ENCODE peak calls at places on chromosomes 13 and 19, in five cellular contexts. One of them, this sample, is unnamed. For H3K4me1, the result is how much of the 10 kb centered on the place peaks cover.

GRCh38 chr13:41463823-41464602 is 6.7 kb downstream of the RGCC start:
- DNase-seq in cardiac muscle cell: no peak
- DNase-seq in right cardiac atrium: no peak
- DNase-seq in colonic mucosa: no peak
- DNase-seq in effector memory CD4-positive, alpha-beta T cell: no peak
- DNase-seq in this sample: peak

GRCh38 chr19:11373885-11374448 is 499 bp upstream of the SWSAP1 start:
- DNase-seq in cardiac muscle cell: no peak
- DNase-seq in right cardiac atrium: no peak
- DNase-seq in colonic mucosa: no peak
- DNase-seq in effector memory CD4-positive, alpha-beta T cell: no peak
- DNase-seq in this sample: no peak

GRCh38 chr13:47484564-47484963 is 516.5 kb downstream of the SUCLA2 start:
- DNase-seq in cardiac muscle cell: no peak
- DNase-seq in right cardiac atrium: no peak
- DNase-seq in colonic mucosa: no peak
- DNase-seq in effector memory CD4-positive, alpha-beta T cell: no peak
- DNase-seq in this sample: no peak

GRCh38 chr19:35105047-35105410 is 10.6 kb upstream of the FXYD3 start:
- DNase-seq in cardiac muscle cell: no peak
- DNase-seq in right cardiac atrium: no peak
- DNase-seq in colonic mucosa: no peak
- DNase-seq in effector memory CD4-positive, alpha-beta T cell: no peak
- DNase-seq in this sample: no peak

GRCh38 chr13:98664047-98664446 is 87.1 kb upstream of the STK24 start:
- DNase-seq in cardiac muscle cell: no peak
- DNase-seq in right cardiac atrium: no peak
- DNase-seq in colonic mucosa: no peak
- DNase-seq in effector memory CD4-positive, alpha-beta T cell: no peak
- DNase-seq in this sample: no peak

GRCh38 chr19:30856376-30856775 is 484.2 kb downstream of the ZNF536 start:
- DNase-seq in cardiac muscle cell: no peak
- DNase-seq in right cardiac atrium: no peak
- DNase-seq in colonic mucosa: no peak
- DNase-seq in effector memory CD4-positive, alpha-beta T cell: no peak
- DNase-seq in this sample: no peak

GRCh38 chr13:30898721-30899188 is 7.3 kb upstream of the MEDAG start:
- DNase-seq in cardiac muscle cell: no peak
- DNase-seq in right cardiac atrium: no peak
- DNase-seq in colonic mucosa: no peak
- DNase-seq in effector memory CD4-positive, alpha-beta T cell: no peak
- DNase-seq in this sample: no peak

GRCh38 chr13:45396548-45397095 is 21.6 kb downstream of the SLC25A30 start:
- DNase-seq in cardiac muscle cell: no peak
- DNase-seq in right cardiac atrium: no peak
- DNase-seq in colonic mucosa: no peak
- DNase-seq in effector memory CD4-positive, alpha-beta T cell: no peak
- DNase-seq in this sample: no peak

GRCh38 chr13:48232420-48233096 is 448 bp upstream of the ITM2B start:
- DNase-seq in cardiac muscle cell: no peak
- DNase-seq in right cardiac atrium: no peak
- DNase-seq in colonic mucosa: peak
- DNase-seq in effector memory CD4-positive, alpha-beta T cell: no peak
- DNase-seq in this sample: no peak

GRCh38 chr13:36420437-36420891 is 11.8 kb upstream of the CCNA1 start:
- DNase-seq in cardiac muscle cell: peak
- DNase-seq in right cardiac atrium: peak
- DNase-seq in colonic mucosa: peak
- DNase-seq in effector memory CD4-positive, alpha-beta T cell: no peak
- DNase-seq in this sample: peak

GRCh38 chr13:40508112-40508511 is 158.3 kb downstream of the FOXO1 start:
- DNase-seq in cardiac muscle cell: no peak
- DNase-seq in right cardiac atrium: no peak
- DNase-seq in colonic mucosa: no peak
- DNase-seq in effector memory CD4-positive, alpha-beta T cell: no peak
- DNase-seq in this sample: no peak

GRCh38 chr19:28920269-28921066 is 292.5 kb downstream of the UQCRFS1 start:
- DNase-seq in cardiac muscle cell: no peak
- DNase-seq in right cardiac atrium: no peak
- DNase-seq in colonic mucosa: no peak
- DNase-seq in effector memory CD4-positive, alpha-beta T cell: no peak
- DNase-seq in this sample: no peak

GRCh38 chr19:518292-519231 is 11.3 kb downstream of the TPGS1 start:
- DNase-seq in cardiac muscle cell: peak
- DNase-seq in right cardiac atrium: peak
- DNase-seq in colonic mucosa: no peak
- DNase-seq in effector memory CD4-positive, alpha-beta T cell: no peak
- DNase-seq in this sample: peak

GRCh38 chr19:14550201-14550754 is 20.9 kb downstream of the TECR start:
- DNase-seq in cardiac muscle cell: no peak
- DNase-seq in right cardiac atrium: no peak
- DNase-seq in colonic mucosa: peak
- DNase-seq in effector memory CD4-positive, alpha-beta T cell: no peak
- DNase-seq in this sample: no peak

GRCh38 chr19:36417752-36418286 is 625 bp downstream of the ZFP82 start:
- DNase-seq in cardiac muscle cell: no peak
- DNase-seq in right cardiac atrium: no peak
- DNase-seq in colonic mucosa: peak
- DNase-seq in effector memory CD4-positive, alpha-beta T cell: no peak
- DNase-seq in this sample: peak

GRCh38 chr13:51916419-51916818 is 54.6 kb downstream of the CCDC70 start:
- DNase-seq in cardiac muscle cell: no peak
- DNase-seq in right cardiac atrium: no peak
- DNase-seq in colonic mucosa: no peak
- DNase-seq in effector memory CD4-positive, alpha-beta T cell: no peak
- DNase-seq in this sample: no peak

GRCh38 chr13:27403727-27404385 is 20.6 kb upstream of the GTF3A start:
- DNase-seq in cardiac muscle cell: no peak
- DNase-seq in right cardiac atrium: no peak
- DNase-seq in colonic mucosa: peak
- DNase-seq in effector memory CD4-positive, alpha-beta T cell: no peak
- DNase-seq in this sample: no peak

GRCh38 chr13:75443356-75443958 is 38.5 kb downstream of the TBC1D4 start:
- DNase-seq in cardiac muscle cell: no peak
- DNase-seq in right cardiac atrium: no peak
- DNase-seq in colonic mucosa: peak
- DNase-seq in effector memory CD4-positive, alpha-beta T cell: no peak
- DNase-seq in this sample: no peak

GRCh38 chr13:63774133-63774532 is 2358.5 kb upstream of the PCDH20 start:
- DNase-seq in cardiac muscle cell: no peak
- DNase-seq in right cardiac atrium: no peak
- DNase-seq in colonic mucosa: no peak
- DNase-seq in effector memory CD4-positive, alpha-beta T cell: no peak
- DNase-seq in this sample: no peak

GRCh38 chr13:23627419-23627818 is 57.2 kb downstream of the TNFRSF19 start:
- DNase-seq in cardiac muscle cell: no peak
- DNase-seq in right cardiac atrium: no peak
- DNase-seq in colonic mucosa: no peak
- DNase-seq in effector memory CD4-positive, alpha-beta T cell: no peak
- DNase-seq in this sample: no peak

GRCh38 chr13:23630349-23631093 is 60.3 kb downstream of the TNFRSF19 start:
- DNase-seq in cardiac muscle cell: no peak
- DNase-seq in right cardiac atrium: no peak
- DNase-seq in colonic mucosa: no peak
- DNase-seq in effector memory CD4-positive, alpha-beta T cell: no peak
- DNase-seq in this sample: no peak

GRCh38 chr13:23628250-23628649 is 58.0 kb downstream of the TNFRSF19 start:
- DNase-seq in cardiac muscle cell: no peak
- DNase-seq in right cardiac atrium: no peak
- DNase-seq in colonic mucosa: no peak
- DNase-seq in effector memory CD4-positive, alpha-beta T cell: no peak
- DNase-seq in this sample: no peak

GRCh38 chr13:23629566-23630272 is 59.5 kb downstream of the TNFRSF19 start:
- DNase-seq in cardiac muscle cell: no peak
- DNase-seq in right cardiac atrium: no peak
- DNase-seq in colonic mucosa: no peak
- DNase-seq in effector memory CD4-positive, alpha-beta T cell: no peak
- DNase-seq in this sample: peak

GRCh38 chr13:23628765-23629565 is 58.8 kb downstream of the TNFRSF19 start:
- DNase-seq in cardiac muscle cell: no peak
- DNase-seq in right cardiac atrium: no peak
- DNase-seq in colonic mucosa: no peak
- DNase-seq in effector memory CD4-positive, alpha-beta T cell: no peak
- DNase-seq in this sample: no peak
- H3K27ac ChIP-seq in cardiac muscle cell: peak
- H3K27ac ChIP-seq in right cardiac atrium: peak
- H3K27ac ChIP-seq in colonic mucosa: no peak
- H3K27ac ChIP-seq in effector memory CD4-positive, alpha-beta T cell: no peak
- H3K27ac ChIP-seq in this sample: no peak

GRCh38 chr19:38697641-38698071 is 46.6 kb downstream of the CAPN12 start:
- DNase-seq in cardiac muscle cell: no peak
- DNase-seq in right cardiac atrium: no peak
- DNase-seq in colonic mucosa: no peak
- DNase-seq in effector memory CD4-positive, alpha-beta T cell: no peak
- DNase-seq in this sample: no peak

GRCh38 chr19:38696733-38697055 is 47.6 kb downstream of the CAPN12 start:
- DNase-seq in cardiac muscle cell: no peak
- DNase-seq in right cardiac atrium: no peak
- DNase-seq in colonic mucosa: no peak
- DNase-seq in effector memory CD4-positive, alpha-beta T cell: no peak
- DNase-seq in this sample: no peak

GRCh38 chr19:38697197-38697596 is 47.1 kb downstream of the CAPN12 start:
- DNase-seq in cardiac muscle cell: no peak
- DNase-seq in right cardiac atrium: no peak
- DNase-seq in colonic mucosa: no peak
- DNase-seq in effector memory CD4-positive, alpha-beta T cell: no peak
- DNase-seq in this sample: no peak

GRCh38 chr19:38695319-38695683 is 47.9 kb downstream of the ACTN4 start:
- DNase-seq in cardiac muscle cell: no peak
- DNase-seq in right cardiac atrium: no peak
- DNase-seq in colonic mucosa: no peak
- DNase-seq in effector memory CD4-positive, alpha-beta T cell: no peak
- DNase-seq in this sample: no peak

DNA sequence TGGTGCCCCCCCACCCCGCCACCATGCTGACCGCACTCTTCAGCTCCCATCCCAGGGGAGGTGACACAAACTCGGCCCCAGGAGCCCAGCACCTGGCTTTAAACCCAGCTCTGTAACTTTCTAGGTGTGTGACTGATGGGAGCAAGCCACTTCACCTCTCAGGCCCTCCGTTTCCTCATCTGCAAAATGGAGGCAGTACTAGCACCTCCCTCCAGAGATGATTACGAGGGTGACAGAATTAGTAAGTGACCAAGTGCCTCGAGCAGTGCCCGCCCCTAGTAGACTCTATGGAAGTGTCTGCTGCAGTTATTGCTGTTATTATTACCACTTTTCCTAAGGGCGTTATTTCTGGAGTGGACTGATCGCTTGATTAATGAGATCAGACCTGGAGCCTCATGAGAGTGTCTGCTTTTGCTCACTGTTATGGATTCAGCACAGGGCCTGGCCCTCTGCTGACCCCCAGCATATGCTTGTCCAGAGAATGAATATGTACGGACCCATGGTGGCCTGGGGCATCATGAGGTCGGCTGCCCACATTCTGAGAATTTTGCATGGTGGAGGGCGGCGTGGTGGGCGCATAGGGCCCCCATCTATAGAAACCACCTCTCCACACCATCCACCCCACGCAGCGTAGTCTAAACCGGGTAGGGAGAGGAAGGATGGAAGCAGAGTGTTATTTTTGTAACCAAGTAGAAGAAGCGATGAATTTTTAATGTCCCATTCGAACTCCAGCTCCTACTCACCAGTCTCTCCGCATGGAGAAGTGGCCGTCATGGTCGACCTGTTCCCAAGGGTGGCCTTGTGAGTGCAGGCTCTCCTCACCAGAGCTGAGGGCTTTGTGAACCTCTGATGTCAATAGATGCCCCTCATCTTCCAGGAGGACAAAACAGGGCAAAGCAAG is 48.2 kb downstream of the CAPN12 start:
- DNase-seq in cardiac muscle cell: no peak
- DNase-seq in right cardiac atrium: no peak
- DNase-seq in colonic mucosa: no peak
- DNase-seq in effector memory CD4-positive, alpha-beta T cell: no peak
- DNase-seq in this sample: no peak
- H3K4me1 ChIP-seq in cardiac muscle cell: under half
- H3K4me1 ChIP-seq in right cardiac atrium: half or more
- H3K4me1 ChIP-seq in colonic mucosa: under half
- H3K4me1 ChIP-seq in effector memory CD4-positive, alpha-beta T cell: under half
- H3K4me1 ChIP-seq in this sample: half or more

GRCh38 chr19:17136617-17137016 is 61.0 kb downstream of the MYO9B start:
- DNase-seq in cardiac muscle cell: no peak
- DNase-seq in right cardiac atrium: no peak
- DNase-seq in colonic mucosa: no peak
- DNase-seq in effector memory CD4-positive, alpha-beta T cell: no peak
- DNase-seq in this sample: no peak
- H3K27ac ChIP-seq in cardiac muscle cell: peak
- H3K27ac ChIP-seq in right cardiac atrium: peak
- H3K27ac ChIP-seq in colonic mucosa: no peak
- H3K27ac ChIP-seq in effector memory CD4-positive, alpha-beta T cell: no peak
- H3K27ac ChIP-seq in this sample: peak

GRCh38 chr19:49453757-49454248 is 778 bp downstream of the ALDH16A1 start:
- DNase-seq in cardiac muscle cell: no peak
- DNase-seq in right cardiac atrium: no peak
- DNase-seq in colonic mucosa: no peak
- DNase-seq in effector memory CD4-positive, alpha-beta T cell: no peak
- DNase-seq in this sample: no peak
- H3K4me1 ChIP-seq in cardiac muscle cell: under half
- H3K4me1 ChIP-seq in right cardiac atrium: under half
- H3K4me1 ChIP-seq in colonic mucosa: under half
- H3K4me1 ChIP-seq in effector memory CD4-positive, alpha-beta T cell: under half
- H3K4me1 ChIP-seq in this sample: under half

DNA sequence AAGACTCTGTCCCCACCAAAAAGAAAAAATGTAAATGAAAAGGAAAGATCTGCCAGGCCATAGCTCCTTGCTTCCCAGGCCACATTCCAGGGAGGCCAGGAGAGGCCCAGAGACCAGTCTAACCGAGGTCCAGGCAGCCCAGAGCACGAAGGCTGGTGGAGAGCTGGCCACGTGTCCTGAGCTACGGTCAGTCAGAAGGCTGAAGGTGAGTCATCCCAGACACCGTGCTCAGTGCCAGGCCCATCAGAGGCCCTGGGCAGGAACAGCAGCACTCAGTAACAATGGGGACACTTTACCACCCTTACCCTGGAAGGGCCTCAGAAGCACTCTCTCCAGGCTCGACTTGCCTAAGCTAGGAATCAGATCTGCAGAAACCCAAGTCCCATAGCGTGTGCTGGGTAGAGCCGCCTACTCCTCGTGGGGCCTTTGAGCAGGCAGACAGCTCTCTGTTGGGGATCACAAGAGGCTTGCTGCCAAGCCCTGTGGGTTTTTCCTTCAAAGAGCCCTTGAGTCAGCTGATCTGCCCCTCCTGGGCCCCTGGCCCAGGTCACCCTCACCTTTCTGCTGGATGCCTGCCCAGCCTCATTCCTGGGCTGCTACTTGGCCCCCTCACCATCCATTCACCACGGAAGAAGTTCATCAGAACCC is 11.6 kb upstream of the DNMT1 start:
- DNase-seq in cardiac muscle cell: no peak
- DNase-seq in right cardiac atrium: no peak
- DNase-seq in colonic mucosa: no peak
- DNase-seq in effector memory CD4-positive, alpha-beta T cell: no peak
- DNase-seq in this sample: no peak
- H3K27ac ChIP-seq in cardiac muscle cell: no peak
- H3K27ac ChIP-seq in right cardiac atrium: no peak
- H3K27ac ChIP-seq in colonic mucosa: no peak
- H3K27ac ChIP-seq in effector memory CD4-positive, alpha-beta T cell: no peak
- H3K27ac ChIP-seq in this sample: peak

GRCh38 chr19:46863818-46864629 is 3.2 kb downstream of the ARHGAP35 start:
- DNase-seq in cardiac muscle cell: peak
- DNase-seq in right cardiac atrium: no peak
- DNase-seq in colonic mucosa: no peak
- DNase-seq in effector memory CD4-positive, alpha-beta T cell: no peak
- DNase-seq in this sample: no peak
- H3K4me1 ChIP-seq in cardiac muscle cell: under half
- H3K4me1 ChIP-seq in right cardiac atrium: under half
- H3K4me1 ChIP-seq in colonic mucosa: under half
- H3K4me1 ChIP-seq in effector memory CD4-positive, alpha-beta T cell: under half
- H3K4me1 ChIP-seq in this sample: half or more

GRCh38 chr13:32682130-32682529 is 95.9 kb downstream of the PDS5B start:
- DNase-seq in cardiac muscle cell: no peak
- DNase-seq in right cardiac atrium: no peak
- DNase-seq in colonic mucosa: no peak
- DNase-seq in effector memory CD4-positive, alpha-beta T cell: no peak
- DNase-seq in this sample: no peak
- H3K27ac ChIP-seq in cardiac muscle cell: no peak
- H3K27ac ChIP-seq in right cardiac atrium: no peak
- H3K27ac ChIP-seq in colonic mucosa: no peak
- H3K27ac ChIP-seq in effector memory CD4-positive, alpha-beta T cell: no peak
- H3K27ac ChIP-seq in this sample: no peak